ENCODE peak calls at places on chromosomes 16 and 17, in nine cellular contexts. F is Peyer's patch, P is prostate gland, N is HCT116, U is epithelial cell of esophagus, Y is HFFc6, X is lower leg skin, M is choroid plexus epithelial cell, Q is A549. W is an unnamed sample.

GRCh38 chr16:1705688-1706385 is at the start of gene MAPK8IP3:
- DNase-seq in Y (peak; percentile 81), F (peak; percentile 95), N (peak; percentile 77), Q (peak; percentile 91), M (peak; percentile 85), U (peak; percentile 91), P (peak; percentile 87), X (peak; percentile 85), W (peak; percentile 99)

GRCh38 chr16:3774819-3775218 is 57.5 kb upstream of the TRAP1 start:
- DNase-seq in Y (no peak), P (no peak), U (no peak), Q (no peak), M (no peak), X (no peak), F (no peak), N (no peak), W (no peak)

GRCh38 chr17:82932146-82933005 is 92.6 kb upstream of the ZNF750 start:
- DNase-seq in F (peak; percentile 29), N (no peak), X (no peak), Y (no peak), P (no peak), U (peak; percentile 76), M (peak; percentile 76), Q (no peak), W (no peak)

GRCh38 chr16:17343028-17343427 is 127.7 kb downstream of the XYLT1 start:
- DNase-seq in P (no peak), N (no peak), M (no peak), F (peak; percentile 79), X (no peak), U (no peak), Y (no peak), Q (no peak), W (peak; percentile 54)

GRCh38 chr17:3598078-3598477 is 11.1 kb downstream of the TRPV1 start:
- DNase-seq in Y (no peak), U (no peak), Q (no peak), F (no peak), P (no peak), X (no peak), M (no peak), N (no peak), W (no peak)

GRCh38 chr17:77556408-77557068 is 402.0 kb upstream of the TNRC6C start:
- DNase-seq in U (no peak), Q (no peak), F (no peak), M (no peak), X (no peak), Y (no peak), P (no peak), N (no peak), W (no peak)

GRCh38 chr16:75566040-75566888 is at the start of gene GABARAPL2:
- DNase-seq in Y (peak; percentile 48), Q (peak; percentile 76), U (peak; percentile 83), X (peak; percentile 72), F (peak; percentile 95), P (peak; percentile 76), N (peak; percentile 50), M (peak; percentile 78), W (peak; percentile 91)

GRCh38 chr16:55497558-55497957 is 11.3 kb upstream of the LPCAT2 start:
- DNase-seq in Y (no peak), M (no peak), Q (no peak), U (no peak), F (no peak), P (no peak), N (no peak), X (no peak), W (no peak)

GRCh38 chr16:72856797-72857196 is 191.1 kb downstream of the ZFHX3 start:
- DNase-seq in X (no peak), Y (no peak), U (peak; percentile 31), Q (peak; percentile 43), F (peak; percentile 38), N (no peak), M (peak; percentile 55), P (no peak), W (peak; percentile 53)

GRCh38 chr17:43367588-43368242 is 31.1 kb upstream of the ARL4D start:
- DNase-seq in U (peak; percentile 49), M (peak; percentile 98), Y (peak; percentile 100), P (no peak), F (no peak), X (no peak), Q (peak; percentile 90), N (peak; percentile 96), W (peak; percentile 60)

GRCh38 chr17:76735006-76735405 is 2.1 kb downstream of the SRSF2 start:
- DNase-seq in Y (peak; percentile 22), N (no peak), Q (no peak), M (peak; percentile 65), F (no peak), P (no peak), U (peak; percentile 50), X (no peak), W (no peak)

GRCh38 chr16:27722892-27723450 is 173.0 kb downstream of the KATNIP start:
- DNase-seq in N (no peak), F (peak; percentile 48), Y (no peak), P (no peak), X (no peak), U (no peak), Q (no peak), M (no peak), W (no peak)

GRCh38 chr17:49003557-49004511 is 6.6 kb downstream of the IGF2BP1 start:
- DNase-seq in F (no peak), M (peak; percentile 40), Y (no peak), U (no peak), P (no peak), N (no peak), X (no peak), Q (no peak), W (no peak)

GRCh38 chr16:77277571-77277970 is 78.4 kb downstream of the SYCE1L start:
- DNase-seq in F (no peak), Q (no peak), Y (no peak), N (no peak), X (no peak), M (no peak), U (no peak), P (no peak), W (no peak)

GRCh38 chr17:31674305-31674704 is 184.7 kb downstream of the COPRS start:
- DNase-seq in F (no peak), M (peak; percentile 40), X (no peak), U (peak; percentile 58), P (no peak), Y (peak; percentile 49), Q (no peak), N (no peak), W (no peak)

GRCh38 chr17:16304832-16305231 is 48.4 kb downstream of the CENPV start:
- DNase-seq in U (peak; percentile 24), N (no peak), Y (no peak), F (peak; percentile 52), X (no peak), P (no peak), M (peak; percentile 66), Q (no peak), W (peak; percentile 20)
- TF ChIP-seq CTCF in U (peak; percentile 46), N (peak; percentile 32), Y (peak; percentile 65), F (peak; percentile 35), X (no peak), P (no peak), M (peak; percentile 79), Q (peak; percentile 72), W (peak; percentile 34)

GRCh38 chr17:72351884-72352346 is 231.1 kb downstream of the SOX9 start:
- DNase-seq in M (no peak), Q (no peak), F (no peak), Y (no peak), P (peak; percentile 49), U (no peak), N (no peak), X (no peak), W (no peak)
- TF ChIP-seq CTCF in M (no peak), Q (no peak), F (no peak), Y (no peak), P (no peak), U (no peak), N (no peak), X (no peak), W (no peak)

DNA sequence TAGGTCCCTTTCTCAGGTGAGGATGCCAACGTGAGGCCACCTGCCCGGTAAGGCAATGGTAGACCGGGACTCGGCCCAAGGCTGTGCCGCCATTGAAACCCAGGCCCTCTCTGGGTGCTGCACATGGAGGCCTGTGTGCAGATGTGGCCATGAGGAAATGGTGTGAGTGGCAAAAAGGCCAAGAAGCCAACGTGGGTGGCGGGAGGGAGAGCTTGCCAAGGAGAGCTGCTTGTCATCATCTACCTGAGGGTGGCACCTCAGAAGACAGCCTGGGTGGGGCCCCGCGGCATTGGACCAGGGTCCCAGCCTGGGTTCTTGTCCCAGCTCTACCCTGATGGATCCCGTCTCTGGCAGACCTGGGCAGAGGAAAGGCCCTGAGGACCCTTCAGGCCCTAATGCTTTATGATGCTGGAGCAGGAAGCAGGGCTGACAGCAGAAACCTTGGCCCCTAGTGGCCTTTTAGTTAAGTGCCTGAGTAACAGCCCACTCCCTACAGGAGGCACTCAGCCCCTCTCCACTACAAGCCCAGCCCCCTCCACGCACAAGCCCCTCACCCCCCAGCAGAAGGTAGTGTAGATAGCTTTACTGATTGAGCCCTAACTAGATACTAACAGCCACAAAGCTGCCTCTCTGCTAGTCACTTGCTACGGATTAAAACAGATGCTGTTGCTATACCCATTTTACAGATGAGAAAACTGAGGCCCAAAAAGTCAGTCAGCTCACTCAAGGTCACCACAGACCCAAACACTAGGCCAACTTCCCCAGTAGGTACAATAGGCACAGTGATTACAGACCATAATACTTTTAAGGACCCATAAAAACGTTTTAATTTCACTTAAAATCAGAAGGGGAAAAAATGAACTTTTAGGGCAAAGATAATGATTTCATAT is 26.2 kb upstream of the KIFC3 start:
- DNase-seq in M (no peak), F (no peak), N (no peak), Q (no peak), U (no peak), Y (no peak), P (no peak), X (no peak), W (no peak)
- TF ChIP-seq CTCF in M (peak; percentile 15), F (no peak), N (no peak), Q (no peak), U (no peak), Y (peak; percentile 23), P (no peak), X (no peak), W (no peak)

DNA sequence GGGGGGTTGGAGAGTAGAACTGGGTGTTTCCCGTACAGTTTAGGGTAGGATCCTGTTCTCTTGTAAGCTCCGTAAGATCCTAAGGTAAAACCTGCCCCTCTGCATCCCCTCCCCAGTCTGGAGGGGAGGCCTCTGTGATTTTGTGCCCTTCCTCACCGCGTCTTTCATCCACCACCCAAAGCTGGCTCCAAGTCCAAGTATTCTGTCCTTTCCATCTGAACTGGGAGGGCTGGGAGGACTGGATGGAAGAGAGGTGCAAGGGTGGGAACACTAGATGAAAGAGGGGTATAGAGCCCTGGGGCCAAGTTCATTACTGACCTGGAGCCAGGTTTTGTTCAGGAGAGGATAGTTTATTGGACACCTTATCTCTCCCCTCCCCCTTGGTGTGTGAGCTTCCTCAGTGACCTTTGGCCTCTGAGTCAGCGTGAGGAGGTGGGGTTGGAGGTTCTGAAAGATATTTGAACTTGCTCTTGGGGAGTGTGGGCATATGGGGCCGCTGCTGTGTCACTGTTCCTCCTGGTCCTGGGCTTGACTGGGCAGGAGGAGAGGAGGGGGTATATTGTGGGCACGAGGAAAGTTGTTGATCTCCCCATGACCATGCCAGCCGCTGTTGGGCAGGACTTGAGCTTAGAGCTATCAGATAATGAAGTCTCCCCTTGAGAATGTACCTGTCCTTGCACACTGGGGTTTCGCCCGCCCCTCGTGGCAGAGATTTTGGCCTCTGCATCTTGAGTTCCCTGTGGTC is 1.6 kb downstream of the LASP1 start:
- DNase-seq in F (peak; percentile 94), U (peak; percentile 81), P (peak; percentile 21), Y (peak; percentile 74), Q (peak; percentile 92), X (peak; percentile 75), M (peak; percentile 72), N (no peak), W (peak; percentile 66)
- TF ChIP-seq CTCF in F (no peak), U (no peak), P (no peak), Y (peak; percentile 29), Q (peak; percentile 55), X (no peak), M (no peak), N (no peak), W (peak; percentile 44)